ENCODE peak calls at places on chromosomes 16 and 17, in nine cellular contexts. One of them, this sample, is unnamed. For H3K27me3, the result is how much of the 10 kb centered on the place peaks cover.

GRCh38 chr17:63751806-63752205 is 10.2 kb upstream of the STRADA start:
- DNase-seq in spleen: no peak
- DNase-seq in sigmoid colon: no peak
- DNase-seq in HL-60: no peak
- DNase-seq in HCT116: no peak
- DNase-seq in transverse colon: no peak
- DNase-seq in Panc1: no peak
- DNase-seq in upper lobe of left lung: no peak
- DNase-seq in H1: no peak
- DNase-seq in this sample: no peak

GRCh38 chr16:46918905-46919792 is 35.0 kb downstream of the GPT2 start:
- DNase-seq in spleen: no peak
- DNase-seq in sigmoid colon: no peak
- DNase-seq in HL-60: no peak
- DNase-seq in HCT116: no peak
- DNase-seq in transverse colon: peak
- DNase-seq in Panc1: no peak
- DNase-seq in upper lobe of left lung: no peak
- DNase-seq in H1: no peak
- DNase-seq in this sample: no peak

GRCh38 chr17:7857724-7858486 is at the start of gene CYB5D1:
- DNase-seq in spleen: peak
- DNase-seq in sigmoid colon: peak
- DNase-seq in HL-60: no peak
- DNase-seq in HCT116: peak
- DNase-seq in transverse colon: peak
- DNase-seq in Panc1: peak
- DNase-seq in upper lobe of left lung: peak
- DNase-seq in H1: no peak
- DNase-seq in this sample: peak

GRCh38 chr17:79836952-79837887 is 2.0 kb downstream of the CBX4 start:
- DNase-seq in spleen: peak
- DNase-seq in sigmoid colon: peak
- DNase-seq in HL-60: peak
- DNase-seq in HCT116: peak
- DNase-seq in transverse colon: peak
- DNase-seq in Panc1: no peak
- DNase-seq in upper lobe of left lung: peak
- DNase-seq in H1: no peak
- DNase-seq in this sample: no peak

GRCh38 chr17:80646328-80646727 is 101.7 kb downstream of the RPTOR start:
- DNase-seq in spleen: no peak
- DNase-seq in sigmoid colon: no peak
- DNase-seq in HL-60: no peak
- DNase-seq in HCT116: no peak
- DNase-seq in transverse colon: no peak
- DNase-seq in Panc1: no peak
- DNase-seq in upper lobe of left lung: no peak
- DNase-seq in H1: no peak
- DNase-seq in this sample: no peak

GRCh38 chr16:4314532-4315184 is 1.2 kb upstream of the GLIS2 start:
- DNase-seq in spleen: no peak
- DNase-seq in sigmoid colon: peak
- DNase-seq in HL-60: no peak
- DNase-seq in HCT116: peak
- DNase-seq in transverse colon: no peak
- DNase-seq in Panc1: no peak
- DNase-seq in upper lobe of left lung: peak
- DNase-seq in H1: no peak
- DNase-seq in this sample: peak

GRCh38 chr16:54248863-54249710 is 37.5 kb downstream of the IRX3 start:
- DNase-seq in spleen: no peak
- DNase-seq in sigmoid colon: no peak
- DNase-seq in HL-60: no peak
- DNase-seq in HCT116: no peak
- DNase-seq in transverse colon: no peak
- DNase-seq in Panc1: no peak
- DNase-seq in upper lobe of left lung: no peak
- DNase-seq in H1: no peak
- DNase-seq in this sample: no peak

GRCh38 chr17:63699638-63700527 is at the start of gene LIMD2:
- DNase-seq in spleen: peak
- DNase-seq in sigmoid colon: peak
- DNase-seq in HL-60: no peak
- DNase-seq in HCT116: no peak
- DNase-seq in transverse colon: peak
- DNase-seq in Panc1: no peak
- DNase-seq in upper lobe of left lung: peak
- DNase-seq in H1: no peak
- DNase-seq in this sample: peak

DNA sequence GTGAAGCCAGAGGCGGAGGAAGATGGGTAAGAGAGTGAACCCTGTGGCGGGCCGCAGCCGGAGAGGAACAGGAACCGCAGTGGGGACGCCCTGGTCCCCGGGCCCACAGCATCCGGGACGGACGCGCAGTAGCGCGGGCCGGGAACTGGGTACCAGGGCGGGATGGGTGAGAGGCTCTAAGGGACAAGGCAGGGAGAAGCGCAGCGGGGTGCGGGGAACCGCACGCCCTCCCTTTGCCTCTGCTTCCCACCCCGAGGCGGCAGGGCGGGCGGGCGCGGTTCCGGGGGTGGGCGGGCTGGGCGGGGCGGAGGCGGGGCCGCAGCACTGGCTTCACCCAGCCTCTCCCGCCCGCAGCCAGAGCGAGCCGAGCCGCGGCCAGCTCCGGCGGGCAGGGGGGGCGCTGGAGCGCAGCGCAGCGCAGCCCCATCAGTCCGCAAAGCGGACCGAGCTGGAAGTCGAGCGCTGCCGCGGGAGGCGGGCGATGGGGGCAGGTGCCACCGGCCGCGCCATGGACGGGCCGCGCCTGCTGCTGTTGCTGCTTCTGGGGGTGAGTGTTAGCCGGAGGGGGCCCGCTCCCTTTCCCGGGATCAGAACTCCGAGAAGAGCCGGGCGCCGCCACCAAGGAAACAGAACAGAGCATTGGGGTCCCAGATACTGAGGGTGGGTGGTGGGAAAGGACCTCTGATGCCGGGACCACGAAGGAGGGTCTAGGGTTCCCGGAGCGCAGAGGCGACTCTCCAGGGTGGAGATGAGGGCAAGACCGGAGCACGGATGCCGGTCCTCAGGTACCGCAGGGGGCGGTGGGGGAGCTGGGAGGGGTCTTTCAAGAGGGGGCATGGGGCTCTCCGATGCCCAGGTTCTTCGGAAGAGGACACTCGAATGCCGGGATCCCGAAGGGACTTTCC is at the start of gene NGFR:
- DNase-seq in spleen: peak
- DNase-seq in sigmoid colon: no peak
- DNase-seq in HL-60: peak
- DNase-seq in HCT116: no peak
- DNase-seq in transverse colon: peak
- DNase-seq in Panc1: no peak
- DNase-seq in upper lobe of left lung: peak
- DNase-seq in H1: no peak
- DNase-seq in this sample: no peak
- H3K27me3 ChIP-seq in spleen: half or more
- H3K27me3 ChIP-seq in sigmoid colon: under half
- H3K27me3 ChIP-seq in HL-60: half or more
- H3K27me3 ChIP-seq in HCT116: under half
- H3K27me3 ChIP-seq in transverse colon: half or more
- H3K27me3 ChIP-seq in Panc1: under half
- H3K27me3 ChIP-seq in upper lobe of left lung: half or more
- H3K27me3 ChIP-seq in H1: under half
- H3K27me3 ChIP-seq in this sample: half or more

DNA sequence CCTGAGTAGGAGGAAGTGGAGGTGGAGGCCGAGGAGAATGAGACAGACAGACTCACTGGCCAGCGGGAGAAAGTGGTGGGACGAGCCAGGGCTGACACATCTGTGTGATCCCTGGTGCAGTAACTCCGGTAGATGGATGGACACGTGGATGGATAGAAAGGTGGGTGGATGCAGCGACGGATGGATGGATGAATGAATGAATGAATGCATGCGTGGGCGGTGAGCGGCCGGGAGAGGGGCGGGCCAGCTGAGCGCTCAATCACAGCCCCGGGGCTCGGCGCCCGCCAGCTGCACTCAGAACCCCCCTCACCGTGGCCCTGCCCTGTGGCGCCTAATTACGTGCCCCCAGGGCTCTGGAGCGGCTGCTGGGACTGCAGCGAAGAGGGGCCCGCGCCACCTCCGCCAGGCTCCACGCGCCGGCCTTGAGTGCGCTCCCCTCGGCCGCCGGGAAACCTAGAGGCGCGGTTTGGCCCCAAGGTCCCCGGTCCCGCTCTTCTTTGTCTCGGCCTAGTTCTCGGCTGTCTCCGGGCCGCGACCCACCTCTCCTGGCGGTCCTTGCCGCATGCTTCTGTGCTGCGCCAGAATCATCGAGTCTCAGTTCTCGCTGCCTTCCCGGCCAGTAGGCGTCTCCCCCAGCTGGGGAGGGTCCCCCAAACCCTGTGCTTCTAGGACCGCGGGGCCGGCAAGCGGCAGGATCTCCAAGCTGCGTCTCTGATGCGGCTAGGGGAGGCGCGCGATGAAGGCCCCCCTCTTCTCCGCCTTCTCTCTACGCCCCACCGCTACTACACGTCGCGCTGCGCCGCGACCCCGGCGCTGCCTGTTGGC is 41.0 kb downstream of the RAI1 start:
- DNase-seq in spleen: no peak
- DNase-seq in sigmoid colon: no peak
- DNase-seq in HL-60: no peak
- DNase-seq in HCT116: no peak
- DNase-seq in transverse colon: no peak
- DNase-seq in Panc1: no peak
- DNase-seq in upper lobe of left lung: peak
- DNase-seq in H1: no peak
- DNase-seq in this sample: no peak
- TF ChIP-seq POLR2AphosphoS5 in spleen: no peak
- TF ChIP-seq POLR2AphosphoS5 in sigmoid colon: no peak
- TF ChIP-seq POLR2AphosphoS5 in HL-60: no peak
- TF ChIP-seq POLR2AphosphoS5 in HCT116: no peak
- TF ChIP-seq POLR2AphosphoS5 in transverse colon: no peak
- TF ChIP-seq POLR2AphosphoS5 in Panc1: no peak
- TF ChIP-seq POLR2AphosphoS5 in upper lobe of left lung: no peak
- TF ChIP-seq POLR2AphosphoS5 in H1: no peak
- TF ChIP-seq POLR2AphosphoS5 in this sample: no peak

GRCh38 chr17:50562266-50563094 is 2.0 kb downstream of the CACNA1G start:
- DNase-seq in spleen: no peak
- DNase-seq in sigmoid colon: no peak
- DNase-seq in HL-60: no peak
- DNase-seq in HCT116: no peak
- DNase-seq in transverse colon: no peak
- DNase-seq in Panc1: no peak
- DNase-seq in upper lobe of left lung: no peak
- DNase-seq in H1: no peak
- DNase-seq in this sample: no peak
- H3K27me3 ChIP-seq in spleen: half or more
- H3K27me3 ChIP-seq in sigmoid colon: under half
- H3K27me3 ChIP-seq in HL-60: half or more
- H3K27me3 ChIP-seq in HCT116: under half
- H3K27me3 ChIP-seq in transverse colon: half or more
- H3K27me3 ChIP-seq in Panc1: under half
- H3K27me3 ChIP-seq in upper lobe of left lung: under half
- H3K27me3 ChIP-seq in H1: half or more
- H3K27me3 ChIP-seq in this sample: half or more

DNA sequence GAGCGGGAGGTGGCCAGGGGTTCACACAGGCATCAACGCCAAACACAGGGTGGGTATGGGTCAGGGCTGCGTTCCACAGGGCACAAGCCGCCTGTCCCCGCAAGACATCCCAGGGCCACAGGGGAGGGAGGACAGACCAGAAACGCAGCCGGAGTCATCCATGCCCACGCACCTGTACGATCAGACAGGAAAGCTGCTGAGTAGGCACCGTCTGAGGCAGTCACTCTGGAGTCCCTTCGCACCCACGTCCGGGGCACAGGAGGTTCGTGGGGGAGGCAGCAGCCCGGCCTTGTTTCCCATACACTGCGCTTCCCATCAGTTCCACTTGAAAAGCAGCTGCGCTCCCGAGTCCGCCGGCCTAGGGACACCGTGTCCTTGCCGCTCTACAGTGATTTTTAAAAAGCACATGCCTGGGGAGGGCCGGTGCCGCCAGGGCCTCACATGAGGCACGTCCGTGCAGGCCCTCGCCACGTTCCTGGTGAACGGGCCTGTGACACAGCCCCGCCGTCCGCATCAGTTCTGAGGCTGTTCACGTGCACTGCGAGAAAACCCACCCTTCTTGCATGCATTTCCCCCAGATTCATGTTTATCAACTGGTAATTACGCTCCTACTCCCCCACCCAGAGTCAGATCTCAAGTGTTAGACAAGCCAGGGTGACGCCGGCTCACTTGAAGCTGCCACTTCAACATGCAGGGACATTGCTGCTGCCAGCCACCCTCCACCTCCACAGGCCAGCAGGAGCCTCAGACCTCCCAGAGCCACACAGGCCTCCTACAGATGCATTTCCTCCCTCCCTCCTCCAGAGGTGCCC is 34.8 kb downstream of the WDR45B start:
- DNase-seq in spleen: no peak
- DNase-seq in sigmoid colon: no peak
- DNase-seq in HL-60: no peak
- DNase-seq in HCT116: no peak
- DNase-seq in transverse colon: no peak
- DNase-seq in Panc1: no peak
- DNase-seq in upper lobe of left lung: no peak
- DNase-seq in H1: no peak
- DNase-seq in this sample: no peak
- TF ChIP-seq POLR2AphosphoS5 in spleen: no peak
- TF ChIP-seq POLR2AphosphoS5 in sigmoid colon: no peak
- TF ChIP-seq POLR2AphosphoS5 in HL-60: no peak
- TF ChIP-seq POLR2AphosphoS5 in HCT116: peak
- TF ChIP-seq POLR2AphosphoS5 in transverse colon: no peak
- TF ChIP-seq POLR2AphosphoS5 in Panc1: no peak
- TF ChIP-seq POLR2AphosphoS5 in upper lobe of left lung: no peak
- TF ChIP-seq POLR2AphosphoS5 in H1: peak
- TF ChIP-seq POLR2AphosphoS5 in this sample: no peak

GRCh38 chr17:17786998-17787397 is 49.8 kb downstream of the SREBF1 start:
- DNase-seq in spleen: no peak
- DNase-seq in sigmoid colon: no peak
- DNase-seq in HL-60: no peak
- DNase-seq in HCT116: no peak
- DNase-seq in transverse colon: no peak
- DNase-seq in Panc1: no peak
- DNase-seq in upper lobe of left lung: no peak
- DNase-seq in H1: no peak
- DNase-seq in this sample: no peak
- H3K27me3 ChIP-seq in spleen: under half
- H3K27me3 ChIP-seq in sigmoid colon: under half
- H3K27me3 ChIP-seq in HL-60: under half
- H3K27me3 ChIP-seq in HCT116: under half
- H3K27me3 ChIP-seq in transverse colon: under half
- H3K27me3 ChIP-seq in Panc1: under half
- H3K27me3 ChIP-seq in upper lobe of left lung: under half
- H3K27me3 ChIP-seq in H1: under half
- H3K27me3 ChIP-seq in this sample: under half

GRCh38 chr17:72717276-72717675 is 375.2 kb downstream of the SLC39A11 start:
- DNase-seq in spleen: no peak
- DNase-seq in sigmoid colon: no peak
- DNase-seq in HL-60: no peak
- DNase-seq in HCT116: no peak
- DNase-seq in transverse colon: no peak
- DNase-seq in Panc1: no peak
- DNase-seq in upper lobe of left lung: no peak
- DNase-seq in H1: no peak
- DNase-seq in this sample: no peak
- TF ChIP-seq POLR2AphosphoS5 in spleen: no peak
- TF ChIP-seq POLR2AphosphoS5 in sigmoid colon: no peak
- TF ChIP-seq POLR2AphosphoS5 in HL-60: no peak
- TF ChIP-seq POLR2AphosphoS5 in HCT116: no peak
- TF ChIP-seq POLR2AphosphoS5 in transverse colon: no peak
- TF ChIP-seq POLR2AphosphoS5 in Panc1: no peak
- TF ChIP-seq POLR2AphosphoS5 in upper lobe of left lung: no peak
- TF ChIP-seq POLR2AphosphoS5 in H1: no peak
- TF ChIP-seq POLR2AphosphoS5 in this sample: no peak

This sample was measured in suprapubic skin.